ENCODE peak calls at places on chromosomes 1 and 21, in four cellular contexts. Z is fibroblast of lung; P is C1 segment of cervical spinal cord; R is stimulated activated CD4-positive, alpha-beta T cell treated with anti-CD3 and anti-CD28 coated beads, Interleukin-12 subunit alpha, Interleukin-12 subunit beta, amount 100 ng/mL, for 4 hours. N is an unnamed sample.

GRCh38 chr1:35442737-35443136 is 114.5 kb downstream of the KIAA0319L start:
- DNase-seq in Z (peak), R (peak), P (no peak), N (no peak)

GRCh38 chr21:45839274-45839673 is 142.3 kb upstream of the COL6A1 start:
- DNase-seq in P (no peak), Z (peak), R (no peak), N (no peak)

GRCh38 chr1:41482906-41483895 is 1.3 kb downstream of the EDN2 start:
- DNase-seq in R (no peak), Z (no peak), P (no peak), N (no peak)

GRCh38 chr1:248918126-248918525 is 12.1 kb downstream of the PGBD2 start:
- DNase-seq in Z (no peak), R (no peak), P (no peak), N (no peak)

GRCh38 chr1:25431495-25432363 is 1.0 kb downstream of the MACO1 start:
- DNase-seq in Z (no peak), P (peak), R (no peak), N (no peak)

GRCh38 chr1:204258213-204259115 is 44.7 kb upstream of the GOLT1A start:
- DNase-seq in R (peak), P (peak), Z (peak), N (peak)

GRCh38 chr1:212153635-212154034 is 118.1 kb downstream of the DTL start:
- DNase-seq in P (no peak), R (no peak), Z (no peak), N (no peak)

GRCh38 chr1:112263464-112263863 is 132.6 kb upstream of the CTTNBP2NL start:
- DNase-seq in P (no peak), Z (peak), R (no peak), N (no peak)

GRCh38 chr1:51998007-51998406 is 7.5 kb upstream of the RAB3B start:
- DNase-seq in Z (no peak), R (no peak), P (no peak), N (no peak)

GRCh38 chr1:246786606-246787238 is 62.5 kb downstream of the SCCPDH start:
- DNase-seq in P (no peak), Z (no peak), R (no peak), N (no peak)

GRCh38 chr1:43664369-43664768 is 14.4 kb downstream of the KDM4A start:
- DNase-seq in P (no peak), Z (no peak), R (no peak), N (no peak)

GRCh38 chr1:162847839-162848453 is 13.0 kb downstream of the CCDC190 start:
- DNase-seq in Z (peak), P (peak), R (peak), N (peak)

GRCh38 chr1:240663160-240663879 is 51.4 kb upstream of the GREM2 start:
- DNase-seq in P (no peak), Z (peak), R (no peak), N (no peak)

GRCh38 chr1:9655836-9656235 is 4.3 kb downstream of the PIK3CD start:
- DNase-seq in P (no peak), R (no peak), Z (no peak), N (no peak)

GRCh38 chr1:2384130-2384860 is 7.1 kb downstream of the MORN1 start:
- DNase-seq in R (no peak), Z (no peak), P (no peak), N (no peak)

GRCh38 chr1:210232524-210233215 is at the start of gene SERTAD4:
- DNase-seq in P (peak), Z (peak), R (no peak), N (no peak)

GRCh38 chr1:176852124-176852523 is 312.4 kb downstream of the ASTN1 start:
- DNase-seq in Z (no peak), R (no peak), P (no peak), N (no peak)

GRCh38 chr1:234986750-234987414 is 141.8 kb downstream of the TOMM20 start:
- DNase-seq in R (no peak), Z (no peak), P (peak), N (no peak)

GRCh38 chr1:6002714-6003501 is 10.7 kb upstream of the NPHP4 start:
- DNase-seq in Z (no peak), P (no peak), R (no peak), N (no peak)

GRCh38 chr1:234262007-234262753 is 111.1 kb upstream of the COA6 start:
- DNase-seq in P (no peak), Z (no peak), R (no peak), N (no peak)

GRCh38 chr1:192311281-192311680 is 5.5 kb upstream of the RGS21 start:
- DNase-seq in P (no peak), Z (peak), R (no peak), N (peak)

GRCh38 chr1:207084701-207085180 is 3.9 kb upstream of the C4BPB start:
- DNase-seq in Z (peak), P (no peak), R (peak), N (peak)

GRCh38 chr1:13807213-13807612 is 107.2 kb downstream of the PRDM2 start:
- DNase-seq in R (no peak), P (peak), Z (no peak), N (no peak)

GRCh38 chr1:94528271-94528670 is 13.3 kb downstream of the F3 start:
- DNase-seq in R (no peak), Z (peak), P (no peak), N (no peak)

GRCh38 chr1:8077120-8077573 is 51.0 kb upstream of the ERRFI1 start:
- DNase-seq in Z (peak), R (no peak), P (no peak), N (peak)

GRCh38 chr1:67668660-67669059 is 16.3 kb upstream of the GADD45A start:
- DNase-seq in P (no peak), R (no peak), Z (no peak), N (no peak)

GRCh38 chr1:159172599-159173291 is 1.3 kb downstream of the CADM3 start:
- DNase-seq in P (peak), Z (no peak), R (no peak), N (no peak)

GRCh38 chr1:229208481-229208880 is 62.4 kb upstream of the RAB4A start:
- DNase-seq in Z (no peak), P (no peak), R (no peak), N (no peak)

GRCh38 chr1:9691108-9691445 is 39.5 kb downstream of the PIK3CD start:
- DNase-seq in P (no peak), R (no peak), Z (peak), N (no peak)

GRCh38 chr1:192104852-192105251 is 53.4 kb upstream of the RGS18 start:
- DNase-seq in P (no peak), Z (peak), R (no peak), N (peak)

GRCh38 chr1:86775395-86775794 is 71.0 kb downstream of the SH3GLB1 start:
- DNase-seq in Z (no peak), P (no peak), R (no peak), N (no peak)

GRCh38 chr1:156104861-156105546 is 9.5 kb upstream of the LMNA start:
- DNase-seq in R (no peak), P (no peak), Z (no peak), N (no peak)

GRCh38 chr1:38334930-38335592 is 288.5 kb upstream of the POU3F1 start:
- DNase-seq in P (no peak), R (no peak), Z (no peak), N (no peak)

N was measured in astrocyte of the cerebellum.